ENCODE peak calls at places on chromosomes 4 and X, in ten cellular contexts. One of them, this sample, is unnamed.
A peak's percentile ranks its signal among the peaks of the same experiment; 100 is the strongest.

GRCh38 chrX:151713859-151714258 is 2.0 kb upstream of the FATE1 start:
- DNase-seq in CD8-positive, alpha-beta T cell: no peak
- DNase-seq in PC-3: peak; percentile 47
- DNase-seq in heart left ventricle: no peak
- DNase-seq in MM.1S: peak; percentile 25
- DNase-seq in PC-9: peak; percentile 49
- DNase-seq in cardiac muscle cell: peak; percentile 18
- DNase-seq in adipocyte: peak; percentile 35
- DNase-seq in lung: no peak
- DNase-seq in sigmoid colon: no peak
- DNase-seq in this sample: peak; percentile 22

GRCh38 chr4:82372502-82372873 is 1.3 kb downstream of the HNRNPD start:
- DNase-seq in CD8-positive, alpha-beta T cell: peak; percentile 38
- DNase-seq in PC-3: peak; percentile 7
- DNase-seq in heart left ventricle: no peak
- DNase-seq in MM.1S: peak; percentile 65
- DNase-seq in PC-9: no peak
- DNase-seq in cardiac muscle cell: peak; percentile 32
- DNase-seq in adipocyte: peak; percentile 67
- DNase-seq in lung: peak; percentile 34
- DNase-seq in sigmoid colon: peak; percentile 68
- DNase-seq in this sample: peak; percentile 58

GRCh38 chr4:79682801-79683217 is 274.8 kb upstream of the GK2 start:
- DNase-seq in CD8-positive, alpha-beta T cell: no peak
- DNase-seq in PC-3: no peak
- DNase-seq in heart left ventricle: peak; percentile 35
- DNase-seq in MM.1S: no peak
- DNase-seq in PC-9: no peak
- DNase-seq in cardiac muscle cell: no peak
- DNase-seq in adipocyte: no peak
- DNase-seq in lung: no peak
- DNase-seq in sigmoid colon: no peak
- DNase-seq in this sample: no peak

GRCh38 chr4:180455226-180455625 is 1788.0 kb upstream of the TENM3 start:
- DNase-seq in CD8-positive, alpha-beta T cell: no peak
- DNase-seq in PC-3: peak; percentile 18
- DNase-seq in heart left ventricle: no peak
- DNase-seq in MM.1S: no peak
- DNase-seq in PC-9: no peak
- DNase-seq in cardiac muscle cell: no peak
- DNase-seq in adipocyte: no peak
- DNase-seq in lung: no peak
- DNase-seq in sigmoid colon: no peak
- DNase-seq in this sample: no peak

GRCh38 chrX:108018659-108019381 is 26.0 kb upstream of the VSIG1 start:
- DNase-seq in CD8-positive, alpha-beta T cell: peak; percentile 52
- DNase-seq in PC-3: peak; percentile 63
- DNase-seq in heart left ventricle: no peak
- DNase-seq in MM.1S: peak; percentile 66
- DNase-seq in PC-9: no peak
- DNase-seq in cardiac muscle cell: no peak
- DNase-seq in adipocyte: no peak
- DNase-seq in lung: no peak
- DNase-seq in sigmoid colon: no peak
- DNase-seq in this sample: no peak

GRCh38 chr4:1407657-1408333 is 1.6 kb upstream of the NKX1-1 start:
- DNase-seq in CD8-positive, alpha-beta T cell: no peak
- DNase-seq in PC-3: no peak
- DNase-seq in heart left ventricle: peak; percentile 32
- DNase-seq in MM.1S: no peak
- DNase-seq in PC-9: no peak
- DNase-seq in cardiac muscle cell: no peak
- DNase-seq in adipocyte: no peak
- DNase-seq in lung: no peak
- DNase-seq in sigmoid colon: no peak
- DNase-seq in this sample: no peak

GRCh38 chr4:113080050-113080449 is 30.6 kb downstream of the ANK2 start:
- DNase-seq in CD8-positive, alpha-beta T cell: no peak
- DNase-seq in PC-3: no peak
- DNase-seq in heart left ventricle: no peak
- DNase-seq in MM.1S: no peak
- DNase-seq in PC-9: no peak
- DNase-seq in cardiac muscle cell: peak; percentile 3
- DNase-seq in adipocyte: peak; percentile 7
- DNase-seq in lung: no peak
- DNase-seq in sigmoid colon: no peak
- DNase-seq in this sample: peak; percentile 66

GRCh38 chrX:55715847-55716246 is 1.7 kb upstream of the RRAGB start:
- DNase-seq in CD8-positive, alpha-beta T cell: no peak
- DNase-seq in PC-3: no peak
- DNase-seq in heart left ventricle: no peak
- DNase-seq in MM.1S: no peak
- DNase-seq in PC-9: no peak
- DNase-seq in cardiac muscle cell: no peak
- DNase-seq in adipocyte: no peak
- DNase-seq in lung: no peak
- DNase-seq in sigmoid colon: no peak
- DNase-seq in this sample: no peak

GRCh38 chr4:26787461-26788340 is 72.9 kb upstream of the STIM2 start:
- DNase-seq in CD8-positive, alpha-beta T cell: peak; percentile 35
- DNase-seq in PC-3: peak; percentile 96
- DNase-seq in heart left ventricle: peak; percentile 67
- DNase-seq in MM.1S: no peak
- DNase-seq in PC-9: peak; percentile 56
- DNase-seq in cardiac muscle cell: peak; percentile 63
- DNase-seq in adipocyte: peak; percentile 42
- DNase-seq in lung: no peak
- DNase-seq in sigmoid colon: no peak
- DNase-seq in this sample: peak; percentile 70

GRCh38 chr4:15729910-15730533 is 27.2 kb downstream of the BST1 start:
- DNase-seq in CD8-positive, alpha-beta T cell: peak; percentile 34
- DNase-seq in PC-3: peak; percentile 63
- DNase-seq in heart left ventricle: no peak
- DNase-seq in MM.1S: peak; percentile 61
- DNase-seq in PC-9: peak; percentile 8
- DNase-seq in cardiac muscle cell: peak; percentile 65
- DNase-seq in adipocyte: peak; percentile 86
- DNase-seq in lung: no peak
- DNase-seq in sigmoid colon: no peak
- DNase-seq in this sample: peak; percentile 62

GRCh38 chr4:2254665-2255500 is 7.0 kb downstream of the MXD4 start:
- DNase-seq in CD8-positive, alpha-beta T cell: no peak
- DNase-seq in PC-3: no peak
- DNase-seq in heart left ventricle: no peak
- DNase-seq in MM.1S: no peak
- DNase-seq in PC-9: no peak
- DNase-seq in cardiac muscle cell: no peak
- DNase-seq in adipocyte: no peak
- DNase-seq in lung: peak; percentile 26
- DNase-seq in sigmoid colon: peak; percentile 57
- DNase-seq in this sample: no peak

GRCh38 chrX:129748265-129748664 is 9.5 kb downstream of the XPNPEP2 start:
- DNase-seq in CD8-positive, alpha-beta T cell: no peak
- DNase-seq in PC-3: no peak
- DNase-seq in heart left ventricle: no peak
- DNase-seq in MM.1S: no peak
- DNase-seq in PC-9: no peak
- DNase-seq in cardiac muscle cell: peak; percentile 92
- DNase-seq in adipocyte: peak; percentile 84
- DNase-seq in lung: no peak
- DNase-seq in sigmoid colon: peak; percentile 75
- DNase-seq in this sample: peak; percentile 86

GRCh38 chr4:175827510-175827909 is 15.4 kb upstream of the GPM6A start:
- DNase-seq in CD8-positive, alpha-beta T cell: no peak
- DNase-seq in PC-3: no peak
- DNase-seq in heart left ventricle: no peak
- DNase-seq in MM.1S: no peak
- DNase-seq in PC-9: no peak
- DNase-seq in cardiac muscle cell: no peak
- DNase-seq in adipocyte: no peak
- DNase-seq in lung: no peak
- DNase-seq in sigmoid colon: no peak
- DNase-seq in this sample: no peak

GRCh38 chr4:74793757-74794340 is 474 bp downstream of the BTC start:
- DNase-seq in CD8-positive, alpha-beta T cell: no peak
- DNase-seq in PC-3: peak; percentile 63
- DNase-seq in heart left ventricle: peak; percentile 63
- DNase-seq in MM.1S: peak; percentile 96
- DNase-seq in PC-9: peak; percentile 56
- DNase-seq in cardiac muscle cell: peak; percentile 48
- DNase-seq in adipocyte: peak; percentile 58
- DNase-seq in lung: peak; percentile 77
- DNase-seq in sigmoid colon: peak; percentile 81
- DNase-seq in this sample: peak; percentile 48

GRCh38 chrX:11100281-11101035 is 10.7 kb upstream of the HCCS start:
- DNase-seq in CD8-positive, alpha-beta T cell: no peak
- DNase-seq in PC-3: peak; percentile 65
- DNase-seq in heart left ventricle: no peak
- DNase-seq in MM.1S: no peak
- DNase-seq in PC-9: peak; percentile 24
- DNase-seq in cardiac muscle cell: peak; percentile 78
- DNase-seq in adipocyte: peak; percentile 81
- DNase-seq in lung: no peak
- DNase-seq in sigmoid colon: peak; percentile 74
- DNase-seq in this sample: peak; percentile 75

GRCh38 chrX:47585273-47585672 is 3.0 kb downstream of the TIMP1 start:
- DNase-seq in CD8-positive, alpha-beta T cell: no peak
- DNase-seq in PC-3: no peak
- DNase-seq in heart left ventricle: no peak
- DNase-seq in MM.1S: no peak
- DNase-seq in PC-9: no peak
- DNase-seq in cardiac muscle cell: peak; percentile 54
- DNase-seq in adipocyte: no peak
- DNase-seq in lung: no peak
- DNase-seq in sigmoid colon: no peak
- DNase-seq in this sample: no peak

GRCh38 chrX:154443479-154443910 is 446 bp upstream of the FAM50A start:
- DNase-seq in CD8-positive, alpha-beta T cell: no peak
- DNase-seq in PC-3: peak; percentile 5
- DNase-seq in heart left ventricle: no peak
- DNase-seq in MM.1S: no peak
- DNase-seq in PC-9: no peak
- DNase-seq in cardiac muscle cell: no peak
- DNase-seq in adipocyte: peak; percentile 11
- DNase-seq in lung: no peak
- DNase-seq in sigmoid colon: no peak
- DNase-seq in this sample: peak; percentile 42

GRCh38 chr4:89222171-89222570 is 85.4 kb downstream of the GPRIN3 start:
- DNase-seq in CD8-positive, alpha-beta T cell: no peak
- DNase-seq in PC-3: peak; percentile 27
- DNase-seq in heart left ventricle: no peak
- DNase-seq in MM.1S: peak; percentile 79
- DNase-seq in PC-9: peak; percentile 4
- DNase-seq in cardiac muscle cell: no peak
- DNase-seq in adipocyte: no peak
- DNase-seq in lung: no peak
- DNase-seq in sigmoid colon: no peak
- DNase-seq in this sample: no peak

GRCh38 chr4:76275486-76276126 is 24.1 kb downstream of the FAM47E start:
- DNase-seq in CD8-positive, alpha-beta T cell: no peak
- DNase-seq in PC-3: peak; percentile 13
- DNase-seq in heart left ventricle: no peak
- DNase-seq in MM.1S: no peak
- DNase-seq in PC-9: no peak
- DNase-seq in cardiac muscle cell: no peak
- DNase-seq in adipocyte: no peak
- DNase-seq in lung: no peak
- DNase-seq in sigmoid colon: no peak
- DNase-seq in this sample: no peak
- H3K4me1 ChIP-seq in CD8-positive, alpha-beta T cell: no peaks in the 10 kb centered on the region
- H3K4me1 ChIP-seq in PC-3: peaks cover 18% of the 10 kb centered on the region
- H3K4me1 ChIP-seq in heart left ventricle: no peaks in the 10 kb centered on the region
- H3K4me1 ChIP-seq in MM.1S: no peaks in the 10 kb centered on the region
- H3K4me1 ChIP-seq in PC-9: no peaks in the 10 kb centered on the region
- H3K4me1 ChIP-seq in cardiac muscle cell: peaks cover 6% of the 10 kb centered on the region
- H3K4me1 ChIP-seq in adipocyte: peaks cover 55% of the 10 kb centered on the region
- H3K4me1 ChIP-seq in lung: no peaks in the 10 kb centered on the region
- H3K4me1 ChIP-seq in sigmoid colon: no peaks in the 10 kb centered on the region
- H3K4me1 ChIP-seq in this sample: no peaks in the 10 kb centered on the region

DNA sequence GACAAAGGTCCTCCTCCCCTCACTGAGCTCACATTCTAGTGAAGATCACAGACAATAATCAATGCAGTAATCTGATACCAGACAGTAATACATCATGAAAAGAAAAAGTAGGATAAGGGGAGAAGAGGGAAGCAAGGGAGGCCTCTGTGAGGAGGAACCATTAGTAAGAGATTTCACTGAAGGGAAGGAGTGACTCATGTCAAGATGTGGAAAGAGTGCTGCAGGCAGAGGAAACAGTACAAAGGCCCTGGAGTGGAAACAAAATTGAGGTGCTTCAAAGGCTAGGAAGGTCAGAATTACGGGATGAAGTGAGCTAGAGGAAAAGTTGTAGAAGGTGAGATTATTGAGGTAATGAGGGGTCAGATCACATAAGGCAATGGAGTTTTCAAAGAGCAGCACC is 38.1 kb downstream of the LAMTOR3 start:
- DNase-seq in CD8-positive, alpha-beta T cell: no peak
- DNase-seq in PC-3: peak; percentile 48
- DNase-seq in heart left ventricle: no peak
- DNase-seq in MM.1S: no peak
- DNase-seq in PC-9: no peak
- DNase-seq in cardiac muscle cell: peak; percentile 51
- DNase-seq in adipocyte: peak; percentile 75
- DNase-seq in lung: no peak
- DNase-seq in sigmoid colon: no peak
- DNase-seq in this sample: peak; percentile 73
- H3K4me1 ChIP-seq in CD8-positive, alpha-beta T cell: peaks cover 6% of the 10 kb centered on the region
- H3K4me1 ChIP-seq in PC-3: peaks cover 11% of the 10 kb centered on the region
- H3K4me1 ChIP-seq in heart left ventricle: no peaks in the 10 kb centered on the region
- H3K4me1 ChIP-seq in MM.1S: peaks cover 42% of the 10 kb centered on the region
- H3K4me1 ChIP-seq in PC-9: peaks cover 14% of the 10 kb centered on the region
- H3K4me1 ChIP-seq in cardiac muscle cell: no peaks in the 10 kb centered on the region
- H3K4me1 ChIP-seq in adipocyte: peaks cover 29% of the 10 kb centered on the region
- H3K4me1 ChIP-seq in lung: no peaks in the 10 kb centered on the region
- H3K4me1 ChIP-seq in sigmoid colon: peaks cover 3% of the 10 kb centered on the region
- H3K4me1 ChIP-seq in this sample: no peaks in the 10 kb centered on the region

DNA sequence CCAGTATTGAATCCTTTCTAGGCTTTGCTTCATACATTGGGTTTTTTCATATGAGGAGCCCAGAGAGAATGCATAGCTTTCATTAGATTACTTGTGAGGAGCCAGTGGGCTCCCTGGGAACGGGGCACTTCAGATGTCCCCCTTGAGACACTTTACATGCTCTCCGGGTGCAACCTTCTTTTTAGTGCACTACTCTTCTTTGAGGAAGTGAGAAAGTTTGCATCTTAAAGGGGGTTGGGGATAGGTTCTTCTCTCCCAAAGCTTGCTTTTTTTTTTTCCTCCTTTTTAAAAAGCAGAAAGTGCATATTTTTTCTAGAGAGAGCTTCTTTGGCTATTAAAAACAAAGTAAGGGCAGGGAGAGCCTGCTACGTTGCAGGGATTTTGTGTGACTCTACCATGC is 4.3 kb downstream of the HADH start:
- DNase-seq in CD8-positive, alpha-beta T cell: no peak
- DNase-seq in PC-3: no peak
- DNase-seq in heart left ventricle: no peak
- DNase-seq in MM.1S: no peak
- DNase-seq in PC-9: no peak
- DNase-seq in cardiac muscle cell: no peak
- DNase-seq in adipocyte: no peak
- DNase-seq in lung: no peak
- DNase-seq in sigmoid colon: no peak
- DNase-seq in this sample: no peak
- H3K4me1 ChIP-seq in CD8-positive, alpha-beta T cell: peaks cover 25% of the 10 kb centered on the region
- H3K4me1 ChIP-seq in PC-3: peaks cover 18% of the 10 kb centered on the region
- H3K4me1 ChIP-seq in heart left ventricle: no peaks in the 10 kb centered on the region
- H3K4me1 ChIP-seq in MM.1S: peaks cover 58% of the 10 kb centered on the region
- H3K4me1 ChIP-seq in PC-9: peaks cover 10% of the 10 kb centered on the region
- H3K4me1 ChIP-seq in cardiac muscle cell: peaks cover 40% of the 10 kb centered on the region
- H3K4me1 ChIP-seq in adipocyte: peaks cover 59% of the 10 kb centered on the region
- H3K4me1 ChIP-seq in lung: peaks cover 11% of the 10 kb centered on the region
- H3K4me1 ChIP-seq in sigmoid colon: peaks cover 72% of the 10 kb centered on the region
- H3K4me1 ChIP-seq in this sample: peaks cover 34% of the 10 kb centered on the region

GRCh38 chrX:19866626-19867410 is 20.6 kb downstream of the SH3KBP1 start:
- DNase-seq in CD8-positive, alpha-beta T cell: no peak
- DNase-seq in PC-3: no peak
- DNase-seq in heart left ventricle: no peak
- DNase-seq in MM.1S: no peak
- DNase-seq in PC-9: no peak
- DNase-seq in cardiac muscle cell: no peak
- DNase-seq in adipocyte: no peak
- DNase-seq in lung: no peak
- DNase-seq in sigmoid colon: no peak
- DNase-seq in this sample: no peak
- H3K4me1 ChIP-seq in CD8-positive, alpha-beta T cell: peaks cover 40% of the 10 kb centered on the region
- H3K4me1 ChIP-seq in PC-3: no peaks in the 10 kb centered on the region
- H3K4me1 ChIP-seq in heart left ventricle: no peaks in the 10 kb centered on the region
- H3K4me1 ChIP-seq in MM.1S: peaks cover 59% of the 10 kb centered on the region
- H3K4me1 ChIP-seq in PC-9: no peaks in the 10 kb centered on the region
- H3K4me1 ChIP-seq in cardiac muscle cell: no peaks in the 10 kb centered on the region
- H3K4me1 ChIP-seq in adipocyte: peaks cover 17% of the 10 kb centered on the region
- H3K4me1 ChIP-seq in lung: peaks cover 8% of the 10 kb centered on the region
- H3K4me1 ChIP-seq in sigmoid colon: no peaks in the 10 kb centered on the region
- H3K4me1 ChIP-seq in this sample: peaks cover 9% of the 10 kb centered on the region

This sample was measured in GM23248.